ENCODE peak calls at places on chromosomes 5 and 9, in five cellular contexts. S, A, Y, J and P are unnamed samples.

GRCh38 chr9:136552117-136552685 is 6.4 kb upstream of the NOTCH1 start:
- DNase-seq in S (no peak), A (no peak), Y (peak), J (peak), P (no peak)

GRCh38 chr5:78519198-78519941 is 129.2 kb downstream of the LHFPL2 start:
- DNase-seq in S (no peak), A (no peak), Y (no peak), J (no peak), P (no peak)

GRCh38 chr5:96790851-96791513 is 16.8 kb downstream of the ERAP1 start:
- DNase-seq in S (no peak), A (no peak), Y (peak), J (no peak), P (no peak)

GRCh38 chr5:6889030-6889429 is 175.8 kb downstream of the TENT4A start:
- DNase-seq in S (no peak), A (no peak), Y (no peak), J (no peak), P (no peak)

GRCh38 chr5:158755971-158756370 is 343.7 kb downstream of the EBF1 start:
- DNase-seq in S (no peak), A (no peak), Y (peak), J (no peak), P (no peak)

GRCh38 chr5:112586596-112587062 is 151.1 kb upstream of the APC start:
- DNase-seq in S (peak), A (no peak), Y (no peak), J (no peak), P (no peak)

GRCh38 chr9:68949271-68950000 is 64.5 kb downstream of the PRKACG start:
- DNase-seq in S (no peak), A (no peak), Y (no peak), J (peak), P (no peak)

GRCh38 chr5:63687854-63688253 is 274.4 kb downstream of the HTR1A start:
- DNase-seq in S (no peak), A (no peak), Y (no peak), J (no peak), P (no peak)

GRCh38 chr5:139658928-139659667 is 10.9 kb downstream of the CXXC5 start:
- DNase-seq in S (no peak), A (no peak), Y (peak), J (peak), P (no peak)

GRCh38 chr9:131423171-131423581 is 29.3 kb downstream of the PRRC2B start:
- DNase-seq in S (peak), A (peak), Y (peak), J (peak), P (peak)

GRCh38 chr5:57438162-57438561 is 44.4 kb downstream of the ACTBL2 start:
- DNase-seq in S (no peak), A (no peak), Y (peak), J (no peak), P (no peak)

GRCh38 chr9:34646211-34647083 is at the start of gene GALT:
- DNase-seq in S (peak), A (peak), Y (peak), J (peak), P (peak)

GRCh38 chr5:90488791-90489190 is 14.1 kb downstream of the POLR3G start:
- DNase-seq in S (no peak), A (no peak), Y (no peak), J (no peak), P (no peak)

GRCh38 chr9:130682490-130683121 is 11.0 kb upstream of the EXOSC2 start:
- DNase-seq in S (peak), A (peak), Y (peak), J (peak), P (peak)

GRCh38 chr5:159337291-159337974 is 7.1 kb upstream of the IL12B start:
- DNase-seq in S (no peak), A (no peak), Y (peak), J (no peak), P (no peak)

GRCh38 chr5:142979636-142980035 is 209.5 kb downstream of the ARHGAP26 start:
- DNase-seq in S (peak), A (no peak), Y (no peak), J (no peak), P (no peak)

GRCh38 chr5:134521831-134522230 is 3.6 kb upstream of the JADE2 start:
- DNase-seq in S (no peak), A (no peak), Y (no peak), J (no peak), P (no peak)

GRCh38 chr5:1507457-1507856 is 16.3 kb downstream of the LPCAT1 start:
- DNase-seq in S (no peak), A (peak), Y (no peak), J (no peak), P (no peak)

GRCh38 chr5:107867266-107867665 is 196.5 kb upstream of the EFNA5 start:
- DNase-seq in S (no peak), A (no peak), Y (no peak), J (no peak), P (no peak)

GRCh38 chr5:172872997-172873491 is 39.0 kb downstream of the ERGIC1 start:
- DNase-seq in S (no peak), A (no peak), Y (peak), J (peak), P (peak)

GRCh38 chr5:112975721-112976431 is 722 bp upstream of the DCP2 start:
- DNase-seq in S (no peak), A (no peak), Y (no peak), J (no peak), P (no peak)

GRCh38 chr5:145902421-145902820 is 29.6 kb upstream of the GRXCR2 start:
- DNase-seq in S (no peak), A (no peak), Y (no peak), J (no peak), P (no peak)

GRCh38 chr5:61468483-61468865 is 136.4 kb downstream of the ZSWIM6 start:
- DNase-seq in S (no peak), A (no peak), Y (no peak), J (no peak), P (no peak)

GRCh38 chr5:126460459-126460858 is 37.2 kb downstream of the GRAMD2B start:
- DNase-seq in S (no peak), A (no peak), Y (no peak), J (no peak), P (no peak)

GRCh38 chr5:73433982-73434342 is 14.6 kb downstream of the FOXD1 start:
- DNase-seq in S (no peak), A (no peak), Y (no peak), J (no peak), P (no peak)

GRCh38 chr5:180289433-180289832 is 2.5 kb downstream of the MAPK9 start:
- DNase-seq in S (no peak), A (no peak), Y (no peak), J (no peak), P (no peak)

GRCh38 chr5:164073013-164073535 is 567.7 kb downstream of the MAT2B start:
- DNase-seq in S (no peak), A (no peak), Y (no peak), J (no peak), P (no peak)

GRCh38 chr5:7662289-7662688 is 188.6 kb downstream of the CFAP90 start:
- DNase-seq in S (no peak), A (no peak), Y (no peak), J (no peak), P (no peak)

GRCh38 chr5:14237313-14238086 is 94.4 kb downstream of the TRIO start:
- DNase-seq in S (no peak), A (no peak), Y (no peak), J (no peak), P (no peak)

GRCh38 chr9:106927916-106928315 is 65.0 kb downstream of the ZNF462 start:
- DNase-seq in S (no peak), A (no peak), Y (no peak), J (no peak), P (no peak)

GRCh38 chr5:10319202-10319851 is 11.6 kb upstream of the CMBL start:
- DNase-seq in S (no peak), A (no peak), Y (peak), J (peak), P (no peak)

GRCh38 chr5:10676946-10677345 is 84.1 kb downstream of the DAP start:
- DNase-seq in S (no peak), A (no peak), Y (no peak), J (no peak), P (no peak)

GRCh38 chr5:126508962-126509279 is 85.7 kb downstream of the GRAMD2B start:
- DNase-seq in S (no peak), A (no peak), Y (peak), J (peak), P (no peak)

GRCh38 chr5:90911169-90911568 is 352.6 kb downstream of the ADGRV1 start:
- DNase-seq in S (no peak), A (no peak), Y (no peak), J (no peak), P (no peak)

GRCh38 chr5:160266752-160267345 is 37.5 kb downstream of the FABP6 start:
- DNase-seq in S (peak), A (peak), Y (no peak), J (no peak), P (no peak)

GRCh38 chr5:84425365-84425764 is 40.7 kb upstream of the EDIL3 start:
- DNase-seq in S (no peak), A (no peak), Y (no peak), J (no peak), P (no peak)

GRCh38 chr5:107469485-107469884 is 201.3 kb downstream of the EFNA5 start:
- DNase-seq in S (no peak), A (no peak), Y (peak), J (no peak), P (no peak)

GRCh38 chr9:133113163-133113927 is 7.7 kb downstream of the RALGDS start:
- DNase-seq in S (no peak), A (peak), Y (no peak), J (peak), P (peak)

GRCh38 chr5:44809215-44809955 is 638 bp downstream of the MRPS30 start:
- DNase-seq in S (peak), A (peak), Y (peak), J (peak), P (peak)

GRCh38 chr5:127906562-127907204 is 176.9 kb upstream of the SLC12A2 start:
- DNase-seq in S (no peak), A (no peak), Y (no peak), J (no peak), P (no peak)

GRCh38 chr5:127907907-127908306 is 175.7 kb upstream of the SLC12A2 start:
- DNase-seq in S (no peak), A (no peak), Y (no peak), J (no peak), P (no peak)

GRCh38 chr5:127909821-127910220 is 173.7 kb upstream of the SLC12A2 start:
- DNase-seq in S (no peak), A (no peak), Y (no peak), J (no peak), P (no peak)

GRCh38 chr5:127910307-127910956 is 173.1 kb upstream of the SLC12A2 start:
- DNase-seq in S (no peak), A (no peak), Y (no peak), J (no peak), P (no peak)

GRCh38 chr5:127909078-127909477 is 174.5 kb upstream of the SLC12A2 start:
- DNase-seq in S (peak), A (no peak), Y (peak), J (no peak), P (no peak)
- TF ChIP-seq CTCF in S (peak), A (peak), Y (peak), J (no peak), P (peak)

DNA sequence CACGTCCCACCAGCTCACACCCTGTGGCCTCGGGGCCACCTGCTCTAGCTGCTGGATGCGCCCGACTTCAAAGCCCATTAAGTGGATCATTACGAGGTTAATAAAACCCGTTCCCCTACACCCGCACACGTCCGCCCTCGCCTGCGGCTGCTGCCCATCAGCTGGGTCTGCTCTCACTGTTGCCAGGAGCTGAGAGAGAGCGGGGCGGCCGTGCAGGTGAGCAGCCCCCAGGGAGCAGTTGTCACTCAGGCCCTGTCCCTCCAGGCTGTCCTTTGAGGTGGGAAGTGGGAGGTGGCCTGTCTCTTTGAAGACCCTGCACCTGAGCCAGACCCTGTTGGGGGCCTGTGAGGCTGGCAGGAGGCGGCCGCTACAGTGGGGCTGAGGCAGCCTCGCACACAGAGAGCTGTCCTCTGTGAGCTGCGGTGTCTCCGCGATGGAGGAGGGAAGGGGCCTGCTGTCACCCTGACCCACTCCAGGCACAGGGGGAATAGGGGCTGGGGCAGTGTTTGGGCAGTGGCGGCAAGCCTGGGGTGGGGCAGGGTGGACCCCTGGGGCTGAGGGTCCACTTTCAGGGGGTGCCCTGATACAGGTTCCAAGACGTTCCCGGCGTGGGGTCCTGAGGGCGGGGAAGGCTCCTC is 12.8 kb upstream of the UNC5A start:
- DNase-seq in S (no peak), A (no peak), Y (no peak), J (no peak), P (no peak)
- TF ChIP-seq CTCF in S (no peak), A (no peak), Y (no peak), J (no peak), P (no peak)

DNA sequence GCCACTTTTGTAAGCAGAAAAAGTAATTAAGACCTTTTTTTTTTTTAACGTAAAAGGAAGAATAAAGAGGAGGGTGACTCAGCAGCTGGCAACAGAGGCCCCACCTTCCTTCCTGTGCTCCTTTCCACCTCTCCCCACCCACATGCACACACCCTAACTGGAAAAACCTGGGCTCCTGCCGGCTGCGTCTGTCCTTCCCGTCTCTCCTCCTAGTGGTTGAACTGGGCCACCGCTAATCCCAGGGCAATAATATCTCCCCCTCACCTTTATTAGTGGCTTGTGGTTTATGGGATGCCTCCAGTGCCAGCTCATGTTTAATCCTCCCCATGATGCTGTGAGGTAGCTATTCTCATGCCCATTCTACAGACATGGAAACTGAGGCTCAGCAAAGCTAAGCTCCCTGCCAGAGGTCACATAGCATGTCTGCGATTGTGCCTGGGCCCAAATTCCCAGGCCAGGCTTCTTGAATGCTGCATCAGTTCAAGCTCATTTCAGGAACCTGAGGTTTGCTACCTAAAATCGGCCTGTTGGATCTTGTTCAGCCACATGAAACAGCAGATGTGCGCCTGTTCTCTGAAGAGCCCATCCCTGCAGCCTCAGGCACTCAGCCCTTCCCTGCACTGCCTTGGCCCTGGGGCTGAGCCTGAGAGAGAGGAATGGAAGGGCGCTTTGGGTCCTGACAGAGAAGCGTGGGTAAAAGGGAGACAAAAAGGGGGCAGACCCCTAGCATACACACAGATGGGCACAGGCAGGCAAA is 61.0 kb upstream of the IL17B start:
- DNase-seq in S (peak), A (no peak), Y (no peak), J (peak), P (no peak)
- TF ChIP-seq CTCF in S (peak), A (no peak), Y (peak), J (peak), P (no peak)

DNA sequence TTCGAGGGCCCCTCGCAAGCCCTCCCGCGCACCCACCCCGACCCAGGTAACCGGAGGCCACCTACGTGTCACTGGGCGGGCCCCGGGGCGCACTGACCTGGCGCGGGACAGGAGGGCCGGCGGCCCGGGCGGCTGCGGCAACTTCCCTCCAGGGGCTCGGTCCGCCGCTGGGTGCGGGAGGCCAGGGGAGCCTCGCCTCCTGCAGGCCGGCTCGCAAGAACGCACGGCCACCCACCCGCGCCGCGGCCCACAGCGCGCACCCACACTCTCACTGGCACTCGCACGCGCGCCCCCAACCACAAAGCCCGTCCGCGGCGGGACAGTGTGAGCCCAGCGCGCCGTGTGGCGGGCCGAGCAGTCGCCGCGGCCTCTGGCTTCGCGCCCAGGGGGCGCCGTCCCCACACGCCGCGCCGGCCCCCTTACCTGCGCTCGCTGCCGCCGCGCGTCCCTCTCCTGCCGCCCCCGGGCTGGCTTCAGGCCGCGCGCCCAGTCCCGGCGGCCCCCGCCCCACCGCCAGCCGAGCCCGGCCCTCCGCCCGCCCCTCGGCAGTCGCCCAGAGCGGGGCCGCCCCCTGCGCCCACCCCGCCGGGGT is 430 bp downstream of the LPAR1 start:
- DNase-seq in S (peak), A (peak), Y (no peak), J (no peak), P (peak)
- TF ChIP-seq CTCF in S (peak), A (no peak), Y (no peak), J (peak), P (no peak)

GRCh38 chr9:98043921-98044320 is 12.6 kb upstream of the NANS start:
- DNase-seq in S (no peak), A (no peak), Y (no peak), J (no peak), P (no peak)

GRCh38 chr9:98046161-98046543 is 10.4 kb upstream of the NANS start:
- DNase-seq in S (no peak), A (no peak), Y (no peak), J (no peak), P (no peak)

GRCh38 chr9:98047002-98047401 is 9.5 kb upstream of the NANS start:
- DNase-seq in S (no peak), A (no peak), Y (no peak), J (no peak), P (no peak)

GRCh38 chr9:98049668-98050067 is 6.9 kb upstream of the NANS start:
- DNase-seq in S (no peak), A (no peak), Y (no peak), J (no peak), P (no peak)

DNA sequence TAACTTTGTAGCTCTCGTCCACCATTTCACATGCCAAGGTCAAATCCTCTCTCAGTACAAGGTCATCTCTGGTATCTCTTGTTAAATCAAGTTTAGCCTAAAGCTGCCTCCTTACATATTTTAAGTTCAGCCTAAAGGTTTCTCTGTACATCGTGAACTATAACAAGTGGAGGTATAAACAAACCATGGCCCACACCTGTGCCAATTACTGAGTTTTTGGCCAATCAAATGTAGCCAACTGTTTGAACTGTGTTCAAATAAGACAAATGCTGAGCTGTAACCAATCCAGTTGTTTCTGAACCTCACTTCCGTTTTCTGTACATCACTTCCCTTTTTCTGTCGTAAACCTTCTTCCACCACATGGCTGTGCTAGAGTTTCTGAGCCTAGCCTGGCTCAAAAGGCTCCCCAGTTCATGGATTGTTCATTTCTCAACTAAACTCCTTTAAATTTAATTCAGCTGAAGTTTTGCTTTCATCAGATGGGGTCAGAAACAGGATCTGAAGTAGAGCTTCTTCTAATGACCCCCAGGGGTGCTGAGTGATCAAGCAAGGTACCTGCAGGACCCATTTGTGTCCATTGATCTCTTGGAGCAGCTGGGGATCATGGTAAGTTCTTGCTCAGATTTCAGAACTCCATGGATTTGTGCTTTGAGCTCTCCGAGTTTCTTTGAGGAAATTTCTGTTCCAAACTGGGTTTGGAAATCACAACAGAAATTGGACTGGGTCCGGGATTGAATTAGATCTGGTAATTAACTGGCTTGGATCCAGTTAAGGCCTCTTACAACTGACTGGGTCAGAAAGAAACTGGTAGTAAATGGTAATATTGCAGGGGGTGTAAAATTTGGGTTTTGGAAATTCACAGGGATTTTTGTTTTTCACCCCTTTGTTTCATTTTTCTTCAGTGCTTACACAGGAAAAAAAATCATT is 11.0 kb upstream of the NANS start:
- DNase-seq in S (no peak), A (no peak), Y (no peak), J (no peak), P (no peak)
- TF ChIP-seq CTCF in S (no peak), A (no peak), Y (no peak), J (no peak), P (no peak)